ENCODE peak calls at places on chromosomes 13 and 19, in eight cellular contexts. S is cardiac muscle cell, N is mucosa of descending colon, Q is nephron progenitor cell, U is left lung, G is choroid plexus epithelial cell, H is neural crest cell, R is progenitor cell of endocrine pancreas. K is an unnamed sample.

GRCh38 chr13:39037880-39038568 is at the start of the genes NHLRC3 and PROSER1:
- DNase-seq in N (peak), S (peak), Q (peak), R (peak), G (peak), U (peak), H (peak), K (peak)

GRCh38 chr19:29211562-29212416 is 1.2 kb downstream of the UQCRFS1 start:
- DNase-seq in G (peak), N (no peak), S (peak), R (no peak), Q (no peak), H (no peak), U (no peak), K (no peak)

GRCh38 chr13:40269086-40269485 is 397.4 kb downstream of the FOXO1 start:
- DNase-seq in Q (no peak), G (peak), S (no peak), N (no peak), U (no peak), R (no peak), H (no peak), K (no peak)

GRCh38 chr13:99465454-99465853 is 35.8 kb upstream of the TM9SF2 start:
- DNase-seq in G (no peak), R (no peak), U (no peak), S (no peak), Q (no peak), N (no peak), H (no peak), K (peak)

GRCh38 chr19:35791814-35792279 is 16.5 kb downstream of the ARHGAP33 start:
- DNase-seq in R (no peak), G (no peak), Q (no peak), H (no peak), S (no peak), U (no peak), N (no peak), K (no peak)

GRCh38 chr13:26042781-26043180 is 9.0 kb downstream of the SHISA2 start:
- DNase-seq in N (no peak), S (no peak), R (no peak), U (no peak), G (no peak), H (no peak), Q (no peak), K (no peak)

GRCh38 chr13:64778002-64778401 is 2452.1 kb downstream of the PCDH9 start:
- DNase-seq in G (no peak), R (no peak), N (no peak), H (no peak), S (no peak), Q (no peak), U (no peak), K (no peak)

GRCh38 chr19:3298853-3299449 is 67.4 kb upstream of the NFIC start:
- DNase-seq in G (no peak), S (no peak), Q (no peak), H (no peak), R (no peak), N (no peak), U (no peak), K (no peak)

DNA sequence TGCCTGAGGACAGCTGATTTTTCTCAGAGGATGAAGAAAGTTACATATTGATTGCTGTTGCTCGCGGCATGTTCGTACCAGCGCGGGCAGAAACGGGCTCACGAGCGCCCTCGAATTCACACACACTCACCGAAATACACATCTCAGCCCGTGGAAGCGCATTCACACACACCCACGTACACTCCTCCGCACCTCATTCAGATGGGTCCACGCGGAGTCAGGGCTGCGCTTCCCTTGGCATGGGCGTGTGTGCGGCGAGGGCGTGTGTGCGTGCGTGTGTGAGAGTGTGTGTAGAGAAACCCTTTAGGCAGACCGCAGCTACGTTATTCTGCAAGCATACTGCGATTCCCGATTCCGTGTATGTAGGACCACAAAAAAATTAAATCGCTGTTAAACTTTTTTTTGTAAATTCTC is 2.1 kb upstream of the PCDH17 start:
- DNase-seq in U (peak), N (no peak), R (no peak), S (no peak), H (peak), Q (peak), G (no peak), K (no peak)
- TF ChIP-seq CTCF in U (no peak), N (no peak), R (peak), S (no peak), H (peak), Q (no peak), G (no peak), K (no peak)

DNA sequence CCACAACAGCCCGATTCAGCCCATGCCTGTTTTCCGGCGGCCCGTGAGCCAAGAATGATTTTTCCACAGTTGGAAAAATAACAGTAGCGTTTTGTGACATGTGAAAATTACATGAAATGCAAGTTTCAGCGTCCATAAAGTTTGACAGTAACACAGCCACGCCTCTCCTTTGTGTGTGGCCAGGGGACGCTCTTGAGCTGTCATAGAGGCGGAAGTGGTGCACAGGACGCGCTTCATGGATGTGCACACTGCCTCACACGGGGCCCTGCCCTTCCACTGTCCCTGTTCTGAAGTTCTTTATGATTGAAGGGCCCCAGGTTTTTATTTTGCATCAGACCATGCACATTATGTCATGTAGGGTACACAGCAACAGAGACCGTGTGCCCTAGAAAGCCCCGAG is 12.4 kb upstream of the ELAVL1 start:
- DNase-seq in N (peak), H (no peak), Q (no peak), R (no peak), S (no peak), U (peak), G (no peak), K (no peak)
- TF ChIP-seq CTCF in N (no peak), H (peak), Q (no peak), R (peak), S (peak), U (no peak), G (peak), K (no peak)

DNA sequence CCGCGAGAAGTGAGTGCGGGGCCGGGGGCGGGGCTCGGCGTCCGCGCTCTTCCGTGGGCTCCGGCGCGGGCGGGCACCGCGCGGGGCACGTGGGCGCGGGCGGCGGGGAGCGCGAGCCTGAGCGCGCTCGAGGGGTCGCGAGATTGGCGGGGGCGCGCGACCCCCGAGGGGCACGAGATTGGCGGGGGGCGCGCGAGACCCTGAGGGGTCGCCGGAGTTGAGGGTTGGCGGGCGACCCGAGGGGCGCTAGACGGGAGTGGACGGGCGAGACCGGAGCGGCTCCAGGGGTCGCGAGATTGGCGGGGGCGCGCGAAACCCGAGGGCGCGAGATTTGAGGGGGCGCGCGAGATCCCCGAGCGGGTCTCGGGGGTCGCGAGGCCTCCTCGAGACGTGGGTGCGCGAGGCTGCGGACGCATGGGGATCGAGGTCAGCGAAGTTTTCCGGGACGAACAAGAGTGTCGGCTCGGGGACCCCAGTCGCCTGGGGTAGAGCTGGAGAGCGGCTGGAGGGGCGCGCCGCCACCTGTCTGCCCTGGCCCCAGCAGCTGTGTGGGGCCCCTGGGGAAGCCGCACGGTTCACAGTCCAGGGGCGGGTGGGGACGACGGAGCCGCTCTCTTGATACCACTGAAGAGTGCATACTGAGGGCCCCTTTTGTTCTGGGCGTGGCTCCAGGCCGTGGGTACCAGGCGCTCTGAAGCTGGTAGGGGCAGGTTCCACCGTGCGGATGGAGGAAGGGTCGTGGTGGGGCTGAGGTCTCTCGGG is 682 bp downstream of the SSBP4 start:
- DNase-seq in U (peak), G (no peak), R (peak), N (peak), H (no peak), S (no peak), Q (peak), K (no peak)
- TF ChIP-seq CTCF in U (no peak), G (no peak), R (peak), N (no peak), H (no peak), S (no peak), Q (no peak), K (peak)

GRCh38 chr13:48578516-48579166 is 45.8 kb upstream of the RCBTB2 start:
- DNase-seq in N (no peak), Q (no peak), H (no peak), R (no peak), G (no peak), S (no peak), U (no peak), K (no peak)
- TF ChIP-seq CTCF in N (no peak), Q (no peak), H (no peak), R (no peak), G (no peak), S (no peak), U (no peak), K (no peak)

GRCh38 chr19:13097331-13098258 is 5.1 kb downstream of the LYL1 start:
- DNase-seq in S (no peak), U (peak), R (no peak), H (no peak), G (no peak), N (peak), Q (peak), K (peak)

GRCh38 chr19:13095393-13095784 is 7.3 kb downstream of the LYL1 start:
- DNase-seq in R (no peak), N (no peak), H (no peak), U (peak), Q (peak), S (no peak), G (no peak), K (peak)

GRCh38 chr19:13096968-13097330 is 5.7 kb downstream of the LYL1 start:
- DNase-seq in G (no peak), U (no peak), R (no peak), Q (no peak), N (no peak), S (no peak), H (no peak), K (no peak)

GRCh38 chr19:13094771-13095392 is 7.8 kb downstream of the LYL1 start:
- DNase-seq in R (no peak), G (no peak), U (peak), Q (peak), S (no peak), H (no peak), N (no peak), K (peak)

GRCh38 chr19:13095934-13096890 is 6.4 kb downstream of the LYL1 start:
- DNase-seq in N (no peak), Q (peak), H (no peak), S (peak), G (no peak), R (peak), U (peak), K (peak)
- TF ChIP-seq CTCF in N (no peak), Q (peak), H (peak), S (peak), G (no peak), R (peak), U (no peak), K (peak)

GRCh38 chr13:112962396-112962795 is 6.6 kb upstream of the MCF2L start:
- DNase-seq in U (peak), N (no peak), H (no peak), Q (no peak), G (no peak), S (no peak), R (no peak), K (no peak)
- TF ChIP-seq CTCF in U (no peak), N (no peak), H (no peak), Q (no peak), G (no peak), S (no peak), R (no peak), K (no peak)

GRCh38 chr19:15279326-15279904 is 47.2 kb upstream of the EPHX3 start:
- DNase-seq in N (no peak), U (no peak), Q (no peak), R (no peak), G (no peak), H (no peak), S (no peak), K (no peak)

GRCh38 chr19:15280048-15280725 is 47.9 kb upstream of the EPHX3 start:
- DNase-seq in G (no peak), R (no peak), Q (no peak), S (no peak), U (no peak), N (no peak), H (no peak), K (no peak)

GRCh38 chr19:15283141-15283885 is 49.0 kb downstream of the BRD4 start:
- DNase-seq in R (no peak), Q (no peak), N (no peak), S (peak), G (peak), U (no peak), H (no peak), K (no peak)

GRCh38 chr19:15282311-15282705 is 50.0 kb downstream of the BRD4 start:
- DNase-seq in U (no peak), S (no peak), H (no peak), R (no peak), G (no peak), N (no peak), Q (no peak), K (no peak)

GRCh38 chr19:15280915-15281683 is 48.9 kb upstream of the EPHX3 start:
- DNase-seq in R (no peak), S (no peak), Q (no peak), N (peak), U (peak), H (no peak), G (peak), K (peak)
- TF ChIP-seq CTCF in R (no peak), S (peak), Q (no peak), N (no peak), U (no peak), H (no peak), G (peak), K (no peak)

DNA sequence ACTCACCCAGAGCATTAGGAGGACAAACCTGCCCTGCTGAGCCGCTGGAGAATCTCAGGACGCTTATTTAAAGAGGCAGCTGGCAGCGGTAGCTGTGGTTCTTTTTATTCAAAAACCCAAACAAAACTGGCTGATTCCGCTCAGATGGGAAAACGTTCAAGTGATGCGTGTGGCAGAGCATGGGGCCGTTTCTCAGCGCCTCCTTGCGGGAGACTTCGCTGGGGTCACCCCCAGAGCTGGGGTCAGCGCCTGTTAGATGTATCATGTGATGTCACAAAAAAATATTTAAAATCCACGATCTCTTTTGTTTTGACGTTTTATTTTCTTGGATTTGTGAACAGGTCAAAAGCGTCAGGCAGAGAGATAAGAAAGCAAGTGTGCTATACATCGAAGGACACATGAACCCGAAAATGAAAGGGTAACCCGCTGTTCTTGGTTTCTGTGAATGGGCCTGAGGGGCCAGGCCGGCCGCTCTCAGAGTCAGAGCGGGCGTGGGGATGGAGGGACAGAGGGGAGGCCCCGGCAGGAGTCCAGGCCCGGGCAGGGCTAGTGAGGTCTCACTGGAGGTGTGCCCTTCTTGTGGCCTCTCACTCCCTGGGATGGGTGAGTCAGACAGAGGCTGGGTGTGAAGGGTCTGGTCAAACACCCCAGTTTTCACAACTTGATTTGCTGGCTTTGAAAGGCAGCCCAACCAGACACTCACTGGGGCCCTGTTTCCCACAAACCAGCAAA is 17.6 kb upstream of the NDUFS7 start:
- DNase-seq in S (no peak), N (no peak), Q (no peak), R (no peak), U (no peak), H (no peak), G (no peak), K (no peak)
- TF ChIP-seq CTCF in S (no peak), N (no peak), Q (no peak), R (no peak), U (no peak), H (no peak), G (no peak), K (no peak)